ENCODE peak calls at places on chromosomes 11 and 22, in six cellular contexts. X is K562, H is GM12878, J is endothelial cell of umbilical vein, S is A549, I is HepG2. B is an unnamed sample.
A peak's percentile ranks its signal among the peaks of the same experiment; 100 is the strongest.

GRCh38 chr11:44016129-44016528 is 31.7 kb upstream of the ACCSL start:
- DNase-seq in X (no peak), H (no peak), J (no peak), S (peak; percentile 32), I (no peak), B (peak; percentile 35)

GRCh38 chr11:11978792-11979486 is 29.5 kb downstream of the DKK3 start:
- DNase-seq in X (no peak), H (no peak), J (peak; percentile 87), S (no peak), I (no peak), B (no peak)

GRCh38 chr11:100778386-100778785 is 91.3 kb downstream of the ARHGAP42 start:
- DNase-seq in X (no peak), H (no peak), J (no peak), S (no peak), I (no peak), B (no peak)

GRCh38 chr22:43411981-43412807 is at the start of gene MPPED1:
- DNase-seq in X (no peak), H (no peak), J (no peak), S (no peak), I (no peak), B (no peak)

GRCh38 chr11:67411785-67412152 is 3.7 kb upstream of the CARNS1 start:
- DNase-seq in X (no peak), H (no peak), J (no peak), S (no peak), I (no peak), B (no peak)

GRCh38 chr11:26297179-26297970 is 34.6 kb upstream of the ANO3 start:
- DNase-seq in X (peak; percentile 8), H (no peak), J (peak; percentile 52), S (peak; percentile 77), I (peak; percentile 58), B (peak; percentile 69)

GRCh38 chr11:105004021-105004420 is 18.9 kb downstream of the CASP5 start:
- DNase-seq in X (no peak), H (no peak), J (no peak), S (no peak), I (peak; percentile 51), B (no peak)

GRCh38 chr11:118175031-118175531 is 1.4 kb downstream of the SCN2B start:
- DNase-seq in X (no peak), H (no peak), J (no peak), S (peak; percentile 14), I (peak; percentile 83), B (no peak)

GRCh38 chr11:196786-197731 is 4.2 kb downstream of the SCGB1C1 start:
- DNase-seq in X (no peak), H (no peak), J (no peak), S (no peak), I (no peak), B (peak; percentile 35)

GRCh38 chr11:121904148-121904547 is 211.9 kb downstream of the BLID start:
- DNase-seq in X (no peak), H (no peak), J (no peak), S (no peak), I (no peak), B (no peak)

GRCh38 chr11:12556788-12557384 is 117.3 kb upstream of the TEAD1 start:
- DNase-seq in X (no peak), H (no peak), J (peak; percentile 69), S (peak; percentile 80), I (peak; percentile 39), B (no peak)

GRCh38 chr22:41290262-41291221 is 4.6 kb upstream of the RANGAP1 start:
- DNase-seq in X (no peak), H (no peak), J (peak; percentile 80), S (peak; percentile 44), I (peak; percentile 64), B (no peak)

GRCh38 chr11:77090373-77091111 is 12.1 kb upstream of the OMP start:
- DNase-seq in X (no peak), H (no peak), J (no peak), S (no peak), I (no peak), B (no peak)

GRCh38 chr22:20507253-20508066 is at the start of gene MED15:
- DNase-seq in X (peak; percentile 100), H (peak; percentile 60), J (peak; percentile 87), S (peak; percentile 87), I (peak; percentile 87), B (peak; percentile 91)
- TF ChIP-seq POLR2A in X (no peak), H (peak; percentile 96), J (peak; percentile 89), S (peak; percentile 60), I (peak; percentile 82), B (peak; percentile 56)

GRCh38 chr11:68840661-68841653 is 759 bp downstream of the CPT1A start:
- DNase-seq in X (peak; percentile 57), H (no peak), J (peak; percentile 51), S (peak; percentile 42), I (no peak), B (peak; percentile 77)
- TF ChIP-seq MYC in X (no peak), H (peak; percentile 36), J (no peak), S (peak; percentile 32), I (no peak), B (peak; percentile 75)

DNA sequence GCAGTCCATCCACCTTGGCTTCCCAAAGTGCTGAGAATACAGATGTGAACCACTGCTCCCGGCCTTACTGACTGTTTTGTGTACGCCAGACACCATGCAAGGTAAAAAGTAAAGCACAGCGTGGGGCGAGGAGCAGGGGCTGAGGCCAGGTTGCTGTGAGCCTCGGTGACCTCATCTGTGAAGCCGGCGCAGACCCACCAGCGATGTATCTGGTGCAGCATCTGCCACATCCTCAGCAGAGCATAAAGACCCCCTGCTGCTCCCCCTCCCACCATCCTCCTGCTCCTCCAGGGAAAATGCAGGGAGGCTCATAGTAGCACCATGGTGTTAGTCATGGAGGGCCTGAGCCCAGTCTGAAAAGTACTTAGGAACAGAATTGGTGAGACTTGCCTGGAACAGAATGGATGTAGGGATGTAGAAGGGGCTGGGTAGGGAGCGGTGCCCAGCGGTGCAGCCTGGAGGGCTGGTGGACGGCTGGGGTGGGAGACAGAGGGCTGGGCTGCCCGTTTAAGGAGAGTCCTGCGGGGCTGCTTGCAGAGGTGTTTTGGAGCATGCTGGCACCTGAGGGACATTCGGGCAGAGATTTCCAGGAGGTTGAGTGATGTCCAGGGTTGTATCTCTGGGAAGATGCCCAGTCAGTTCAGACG is 462.4 kb downstream of the BRD1 start:
- DNase-seq in X (no peak), H (no peak), J (no peak), S (no peak), I (no peak), B (no peak)
- TF ChIP-seq POLR2A in X (no peak), H (no peak), J (no peak), S (no peak), I (no peak), B (no peak)

GRCh38 chr11:94011478-94011877 is 9.7 kb upstream of the HEPHL1 start:
- DNase-seq in X (no peak), H (no peak), J (no peak), S (no peak), I (no peak), B (no peak)
- TF ChIP-seq MYC in X (no peak), H (no peak), J (no peak), S (no peak), I (no peak), B (no peak)

GRCh38 chr11:110297726-110298297 is 1.4 kb upstream of the RDX start:
- DNase-seq in X (no peak), H (no peak), J (no peak), S (peak; percentile 37), I (no peak), B (peak; percentile 15)

GRCh38 chr11:110295086-110295485 is 1.3 kb downstream of the RDX start:
- DNase-seq in X (no peak), H (no peak), J (no peak), S (no peak), I (no peak), B (no peak)

GRCh38 chr11:110297082-110297725 is 790 bp upstream of the RDX start:
- DNase-seq in X (no peak), H (no peak), J (no peak), S (no peak), I (peak; percentile 43), B (peak; percentile 7)

GRCh38 chr11:110295487-110296225 is 758 bp downstream of the RDX start:
- DNase-seq in X (peak; percentile 39), H (peak; percentile 21), J (peak; percentile 64), S (peak; percentile 65), I (no peak), B (peak; percentile 83)

DNA sequence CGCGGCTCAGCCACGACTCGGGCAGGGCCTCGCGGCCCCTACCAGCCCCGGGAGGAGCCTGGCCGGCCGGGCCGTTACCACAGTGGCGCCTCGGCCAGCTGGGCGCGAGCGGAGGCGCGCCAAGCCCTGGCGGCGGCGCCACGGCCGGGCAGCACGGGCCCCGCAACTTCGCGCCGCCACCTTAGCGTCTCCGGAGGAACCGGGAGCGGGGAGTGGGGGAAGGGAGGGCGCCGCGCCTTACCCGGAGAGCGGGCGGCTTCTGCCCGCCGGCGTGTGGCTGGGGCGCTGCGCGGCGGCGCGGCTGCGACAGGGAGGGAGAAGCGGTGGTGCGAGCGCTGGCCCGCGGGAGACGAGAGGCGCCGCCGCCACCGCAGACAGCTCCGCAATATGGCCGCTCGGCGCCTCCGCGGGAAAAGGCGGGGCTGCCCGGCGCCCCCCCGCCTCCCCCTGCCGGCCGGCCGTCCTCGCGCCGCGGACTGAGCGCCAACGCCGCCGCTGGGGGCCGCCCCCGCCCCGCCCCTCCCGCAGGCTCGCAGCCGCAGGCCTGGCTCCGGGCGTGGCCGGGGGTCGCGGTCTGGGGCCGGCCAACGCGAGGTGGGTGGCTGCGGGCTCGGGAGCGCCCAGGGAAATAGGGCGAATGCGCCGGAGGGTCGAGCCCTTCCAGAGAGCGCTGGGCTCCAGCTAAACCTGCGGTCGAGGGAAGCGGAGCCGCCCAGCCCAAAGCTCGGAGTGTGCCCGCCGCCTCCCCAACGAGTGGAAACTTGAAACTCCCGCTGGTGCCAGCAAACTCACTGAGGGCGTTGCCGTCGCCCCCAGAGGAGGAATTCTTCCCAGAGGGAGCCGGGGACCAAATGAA is at the start of gene RDX:
- DNase-seq in X (peak; percentile 94), H (no peak), J (peak; percentile 78), S (peak; percentile 79), I (peak; percentile 52), B (peak; percentile 87)
- TF ChIP-seq POLR2A in X (peak; percentile 64), H (peak; percentile 82), J (peak; percentile 75), S (peak; percentile 59), I (peak; percentile 50), B (no peak)

GRCh38 chr11:36345084-36345511 is 49.0 kb downstream of the PRR5L start:
- DNase-seq in X (no peak), H (no peak), J (no peak), S (no peak), I (no peak), B (no peak)

GRCh38 chr11:36345535-36346141 is 49.5 kb downstream of the PRR5L start:
- DNase-seq in X (no peak), H (no peak), J (no peak), S (no peak), I (no peak), B (no peak)

GRCh38 chr11:36341915-36342314 is 45.8 kb downstream of the PRR5L start:
- DNase-seq in X (no peak), H (no peak), J (no peak), S (no peak), I (no peak), B (no peak)

GRCh38 chr11:36342327-36342726 is 46.2 kb downstream of the PRR5L start:
- DNase-seq in X (no peak), H (no peak), J (no peak), S (no peak), I (no peak), B (no peak)

GRCh38 chr11:36343436-36343835 is 47.3 kb downstream of the PRR5L start:
- DNase-seq in X (no peak), H (no peak), J (no peak), S (no peak), I (no peak), B (no peak)
- TF ChIP-seq MYC in X (no peak), H (no peak), J (no peak), S (no peak), I (no peak), B (no peak)

GRCh38 chr22:31343235-31344191 is 2.6 kb downstream of the PATZ1 start:
- DNase-seq in X (no peak), H (no peak), J (peak; percentile 46), S (no peak), I (no peak), B (peak; percentile 74)
- TF ChIP-seq POLR2A in X (no peak), H (peak; percentile 39), J (no peak), S (no peak), I (peak; percentile 16), B (peak; percentile 23)